ENCODE peak calls at places on chromosome 21, in six cellular contexts. One of them, this sample, is unnamed.

GRCh38 chr21:39952265-39952664 is 85.0 kb downstream of the PCP4 start:
- DNase-seq in thoracic aorta: no peak
- DNase-seq in PC-3: no peak
- DNase-seq in fibroblast of pulmonary artery: no peak
- DNase-seq in progenitor cell of endocrine pancreas: no peak
- DNase-seq in AG04450: no peak
- DNase-seq in this sample: no peak

GRCh38 chr21:39079617-39080016 is 103.6 kb downstream of the PSMG1 start:
- DNase-seq in fibroblast of pulmonary artery: peak
- DNase-seq in progenitor cell of endocrine pancreas: no peak
- DNase-seq in AG04450: no peak
- DNase-seq in thoracic aorta: no peak
- DNase-seq in PC-3: no peak
- DNase-seq in this sample: no peak

GRCh38 chr21:42063206-42063577 is 7.9 kb upstream of the UMODL1 start:
- DNase-seq in thoracic aorta: no peak
- DNase-seq in PC-3: no peak
- DNase-seq in fibroblast of pulmonary artery: no peak
- DNase-seq in AG04450: no peak
- DNase-seq in progenitor cell of endocrine pancreas: no peak
- DNase-seq in this sample: no peak

GRCh38 chr21:34526618-34527290 is 14.7 kb upstream of the KCNE1 start:
- DNase-seq in progenitor cell of endocrine pancreas: peak
- DNase-seq in PC-3: peak
- DNase-seq in thoracic aorta: peak
- DNase-seq in AG04450: peak
- DNase-seq in fibroblast of pulmonary artery: peak
- DNase-seq in this sample: peak

GRCh38 chr21:39347537-39347936 is 1.4 kb downstream of the HMGN1 start:
- DNase-seq in progenitor cell of endocrine pancreas: no peak
- DNase-seq in PC-3: no peak
- DNase-seq in thoracic aorta: no peak
- DNase-seq in fibroblast of pulmonary artery: no peak
- DNase-seq in AG04450: no peak
- DNase-seq in this sample: no peak

GRCh38 chr21:39175154-39175553 is 8.1 kb downstream of the PSMG1 start:
- DNase-seq in fibroblast of pulmonary artery: peak
- DNase-seq in progenitor cell of endocrine pancreas: no peak
- DNase-seq in AG04450: no peak
- DNase-seq in PC-3: peak
- DNase-seq in thoracic aorta: no peak
- DNase-seq in this sample: no peak

GRCh38 chr21:38819719-38820147 is 14.0 kb downstream of the ETS2 start:
- DNase-seq in thoracic aorta: no peak
- DNase-seq in AG04450: no peak
- DNase-seq in progenitor cell of endocrine pancreas: no peak
- DNase-seq in fibroblast of pulmonary artery: no peak
- DNase-seq in PC-3: peak
- DNase-seq in this sample: no peak

GRCh38 chr21:35139382-35139715 is 90.2 kb upstream of the RUNX1 start:
- DNase-seq in fibroblast of pulmonary artery: no peak
- DNase-seq in PC-3: no peak
- DNase-seq in AG04450: no peak
- DNase-seq in thoracic aorta: no peak
- DNase-seq in progenitor cell of endocrine pancreas: no peak
- DNase-seq in this sample: peak

GRCh38 chr21:41460578-41461527 is 34.8 kb downstream of the MX1 start:
- DNase-seq in PC-3: peak
- DNase-seq in fibroblast of pulmonary artery: peak
- DNase-seq in AG04450: peak
- DNase-seq in progenitor cell of endocrine pancreas: peak
- DNase-seq in thoracic aorta: peak
- DNase-seq in this sample: peak

GRCh38 chr21:36459098-36459497 is 20.8 kb downstream of the CLDN14 start:
- DNase-seq in progenitor cell of endocrine pancreas: no peak
- DNase-seq in fibroblast of pulmonary artery: no peak
- DNase-seq in AG04450: no peak
- DNase-seq in PC-3: no peak
- DNase-seq in thoracic aorta: no peak
- DNase-seq in this sample: no peak

GRCh38 chr21:42746593-42747266 is 93.3 kb downstream of the PDE9A start:
- DNase-seq in thoracic aorta: no peak
- DNase-seq in fibroblast of pulmonary artery: no peak
- DNase-seq in AG04450: no peak
- DNase-seq in PC-3: no peak
- DNase-seq in progenitor cell of endocrine pancreas: no peak
- DNase-seq in this sample: no peak

GRCh38 chr21:26835714-26836265 is 9.4 kb downstream of the ADAMTS1 start:
- DNase-seq in PC-3: no peak
- DNase-seq in fibroblast of pulmonary artery: no peak
- DNase-seq in AG04450: no peak
- DNase-seq in thoracic aorta: no peak
- DNase-seq in progenitor cell of endocrine pancreas: no peak
- DNase-seq in this sample: no peak

GRCh38 chr21:30408782-30409494 is 13.1 kb downstream of the KRTAP13-1 start:
- DNase-seq in AG04450: no peak
- DNase-seq in progenitor cell of endocrine pancreas: peak
- DNase-seq in thoracic aorta: no peak
- DNase-seq in fibroblast of pulmonary artery: peak
- DNase-seq in PC-3: peak
- DNase-seq in this sample: no peak

GRCh38 chr21:42864286-42864685 is 15.1 kb downstream of the WDR4 start:
- DNase-seq in AG04450: no peak
- DNase-seq in PC-3: no peak
- DNase-seq in fibroblast of pulmonary artery: no peak
- DNase-seq in thoracic aorta: no peak
- DNase-seq in progenitor cell of endocrine pancreas: no peak
- DNase-seq in this sample: no peak

GRCh38 chr21:36200089-36200561 is 43.5 kb downstream of the DOP1B start:
- DNase-seq in PC-3: no peak
- DNase-seq in fibroblast of pulmonary artery: no peak
- DNase-seq in thoracic aorta: no peak
- DNase-seq in progenitor cell of endocrine pancreas: no peak
- DNase-seq in AG04450: no peak
- DNase-seq in this sample: no peak

GRCh38 chr21:41678016-41678935 is 88.6 kb downstream of the RIPK4 start:
- DNase-seq in fibroblast of pulmonary artery: no peak
- DNase-seq in thoracic aorta: no peak
- DNase-seq in progenitor cell of endocrine pancreas: peak
- DNase-seq in AG04450: no peak
- DNase-seq in PC-3: peak
- DNase-seq in this sample: no peak

GRCh38 chr21:41869771-41870170 is 9.4 kb downstream of the PRDM15 start:
- DNase-seq in fibroblast of pulmonary artery: no peak
- DNase-seq in thoracic aorta: no peak
- DNase-seq in progenitor cell of endocrine pancreas: no peak
- DNase-seq in AG04450: no peak
- DNase-seq in PC-3: no peak
- DNase-seq in this sample: no peak

GRCh38 chr21:38795475-38795874 is 10.3 kb upstream of the ETS2 start:
- DNase-seq in AG04450: no peak
- DNase-seq in thoracic aorta: no peak
- DNase-seq in PC-3: no peak
- DNase-seq in progenitor cell of endocrine pancreas: no peak
- DNase-seq in fibroblast of pulmonary artery: no peak
- DNase-seq in this sample: no peak

GRCh38 chr21:31593161-31593560 is 66.3 kb upstream of the SOD1 start:
- DNase-seq in AG04450: no peak
- DNase-seq in progenitor cell of endocrine pancreas: no peak
- DNase-seq in thoracic aorta: no peak
- DNase-seq in PC-3: no peak
- DNase-seq in fibroblast of pulmonary artery: no peak
- DNase-seq in this sample: no peak

GRCh38 chr21:39114871-39115658 is 68.2 kb downstream of the PSMG1 start:
- DNase-seq in fibroblast of pulmonary artery: peak
- DNase-seq in thoracic aorta: no peak
- DNase-seq in progenitor cell of endocrine pancreas: no peak
- DNase-seq in PC-3: peak
- DNase-seq in AG04450: no peak
- DNase-seq in this sample: no peak

GRCh38 chr21:15192243-15192642 is 127.4 kb upstream of the NRIP1 start:
- DNase-seq in fibroblast of pulmonary artery: peak
- DNase-seq in progenitor cell of endocrine pancreas: no peak
- DNase-seq in AG04450: no peak
- DNase-seq in PC-3: peak
- DNase-seq in thoracic aorta: no peak
- DNase-seq in this sample: no peak

GRCh38 chr21:15193937-15194336 is 129.1 kb upstream of the NRIP1 start:
- DNase-seq in progenitor cell of endocrine pancreas: no peak
- DNase-seq in PC-3: no peak
- DNase-seq in fibroblast of pulmonary artery: no peak
- DNase-seq in AG04450: no peak
- DNase-seq in thoracic aorta: no peak
- DNase-seq in this sample: no peak

GRCh38 chr21:15195104-15195503 is 130.3 kb upstream of the NRIP1 start:
- DNase-seq in fibroblast of pulmonary artery: no peak
- DNase-seq in thoracic aorta: no peak
- DNase-seq in progenitor cell of endocrine pancreas: no peak
- DNase-seq in PC-3: no peak
- DNase-seq in AG04450: no peak
- DNase-seq in this sample: no peak

GRCh38 chr21:15197696-15198095 is 132.9 kb upstream of the NRIP1 start:
- DNase-seq in progenitor cell of endocrine pancreas: no peak
- DNase-seq in PC-3: no peak
- DNase-seq in AG04450: no peak
- DNase-seq in fibroblast of pulmonary artery: no peak
- DNase-seq in thoracic aorta: no peak
- DNase-seq in this sample: no peak

DNA sequence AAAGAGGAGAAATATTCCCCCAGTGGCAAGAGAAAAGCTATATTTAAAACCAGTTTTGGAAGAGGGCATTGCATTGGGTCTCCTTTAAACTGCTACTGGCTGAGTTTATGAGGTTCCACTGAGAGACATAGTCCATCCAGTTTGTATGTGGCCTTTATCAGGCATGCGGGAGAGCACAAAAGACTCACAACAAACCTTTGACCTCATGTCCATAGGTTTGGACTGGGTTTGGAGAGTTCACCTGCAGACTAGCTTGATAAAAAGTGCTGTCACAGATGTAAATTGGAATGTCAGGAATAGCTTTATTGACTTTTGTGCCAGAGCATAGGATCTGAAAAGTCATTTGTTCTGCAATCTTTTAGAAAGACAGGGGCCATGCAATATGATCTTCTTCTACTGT is 131.0 kb upstream of the NRIP1 start:
- DNase-seq in thoracic aorta: no peak
- DNase-seq in progenitor cell of endocrine pancreas: no peak
- DNase-seq in fibroblast of pulmonary artery: no peak
- DNase-seq in AG04450: no peak
- DNase-seq in PC-3: no peak
- DNase-seq in this sample: no peak
- TF ChIP-seq CTCF in thoracic aorta: no peak
- TF ChIP-seq CTCF in progenitor cell of endocrine pancreas: no peak
- TF ChIP-seq CTCF in fibroblast of pulmonary artery: no peak
- TF ChIP-seq CTCF in AG04450: no peak
- TF ChIP-seq CTCF in PC-3: no peak
- TF ChIP-seq CTCF in this sample: no peak

DNA sequence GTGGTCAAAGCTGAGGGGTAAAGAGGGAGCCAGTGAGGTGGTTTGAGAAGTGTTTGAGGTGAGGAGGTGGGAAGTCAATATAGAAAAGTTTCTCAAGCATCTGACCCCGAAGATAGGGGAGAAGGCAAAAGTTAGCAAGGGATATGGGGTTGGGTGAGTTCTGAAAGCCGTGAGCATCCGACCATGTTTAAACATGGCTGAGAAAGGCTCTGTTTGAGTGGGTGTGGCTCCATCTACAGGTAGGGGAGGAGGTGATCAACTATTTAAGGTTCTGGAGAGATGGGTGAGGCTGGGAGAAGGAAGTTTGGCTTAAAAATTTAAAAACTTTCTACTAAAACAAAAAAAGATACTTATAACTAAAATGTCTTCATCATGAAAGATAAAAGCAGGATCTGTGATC is 273.8 kb downstream of the KCNJ6 start:
- DNase-seq in thoracic aorta: no peak
- DNase-seq in PC-3: peak
- DNase-seq in AG04450: no peak
- DNase-seq in fibroblast of pulmonary artery: no peak
- DNase-seq in progenitor cell of endocrine pancreas: no peak
- DNase-seq in this sample: no peak
- TF ChIP-seq CTCF in thoracic aorta: no peak
- TF ChIP-seq CTCF in PC-3: peak
- TF ChIP-seq CTCF in AG04450: no peak
- TF ChIP-seq CTCF in fibroblast of pulmonary artery: no peak
- TF ChIP-seq CTCF in progenitor cell of endocrine pancreas: peak
- TF ChIP-seq CTCF in this sample: peak

GRCh38 chr21:32828908-32829307 is 57.4 kb upstream of the PAXBP1 start:
- DNase-seq in fibroblast of pulmonary artery: no peak
- DNase-seq in thoracic aorta: no peak
- DNase-seq in AG04450: no peak
- DNase-seq in progenitor cell of endocrine pancreas: no peak
- DNase-seq in PC-3: no peak
- DNase-seq in this sample: no peak

GRCh38 chr21:32829504-32829903 is 57.9 kb upstream of the PAXBP1 start:
- DNase-seq in fibroblast of pulmonary artery: no peak
- DNase-seq in PC-3: no peak
- DNase-seq in progenitor cell of endocrine pancreas: no peak
- DNase-seq in AG04450: no peak
- DNase-seq in thoracic aorta: no peak
- DNase-seq in this sample: no peak

GRCh38 chr21:32834825-32835224 is 63.3 kb upstream of the PAXBP1 start:
- DNase-seq in PC-3: no peak
- DNase-seq in thoracic aorta: no peak
- DNase-seq in AG04450: no peak
- DNase-seq in fibroblast of pulmonary artery: no peak
- DNase-seq in progenitor cell of endocrine pancreas: no peak
- DNase-seq in this sample: no peak
- TF ChIP-seq CTCF in PC-3: no peak
- TF ChIP-seq CTCF in thoracic aorta: no peak
- TF ChIP-seq CTCF in AG04450: no peak
- TF ChIP-seq CTCF in fibroblast of pulmonary artery: no peak
- TF ChIP-seq CTCF in progenitor cell of endocrine pancreas: no peak
- TF ChIP-seq CTCF in this sample: no peak

DNA sequence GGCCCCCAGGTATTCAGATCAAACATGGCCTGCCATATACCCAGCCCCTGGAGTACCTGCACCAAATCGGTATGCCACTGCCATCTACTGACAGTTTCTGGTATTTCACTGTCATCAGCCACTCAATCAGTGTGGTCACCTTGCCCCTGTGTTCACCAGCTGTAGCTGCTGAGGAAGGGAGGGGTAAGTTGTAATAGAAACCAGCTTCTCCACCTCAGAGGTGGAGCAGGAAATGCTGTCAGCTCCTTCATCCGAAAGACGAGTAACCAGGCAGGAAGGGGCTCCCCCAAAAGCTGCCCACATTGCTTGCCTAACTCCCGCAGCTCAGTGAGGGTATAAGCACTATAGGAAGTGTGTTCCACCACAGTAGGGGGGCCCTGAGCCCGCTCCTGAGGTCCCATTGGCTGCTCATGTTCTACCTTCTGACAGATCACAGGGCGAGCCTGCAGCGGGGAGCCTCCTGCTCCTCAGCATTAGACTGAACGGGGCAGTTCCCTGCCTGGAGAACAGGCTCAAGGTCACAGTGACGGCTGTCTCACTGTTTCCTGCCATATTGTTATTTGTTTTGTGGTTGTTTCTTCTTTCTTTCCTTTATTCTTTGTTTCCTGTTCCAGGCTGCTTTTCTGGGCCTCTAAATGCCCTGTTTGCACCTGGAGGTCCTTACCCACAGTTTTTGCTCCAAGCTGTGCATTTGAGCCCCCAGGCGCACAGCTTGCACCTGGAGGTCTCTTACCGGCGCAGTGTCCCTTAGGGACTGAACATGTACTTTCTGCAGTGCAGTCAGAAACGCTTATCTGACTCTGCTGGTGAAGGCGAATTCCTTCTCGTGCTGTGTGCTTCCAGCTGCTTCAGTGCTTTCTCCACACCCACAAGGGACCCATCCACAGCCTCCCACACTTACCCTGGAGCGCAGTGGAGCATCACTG is 1638.3 kb downstream of the MRPL39 start:
- DNase-seq in thoracic aorta: no peak
- DNase-seq in fibroblast of pulmonary artery: peak
- DNase-seq in progenitor cell of endocrine pancreas: no peak
- DNase-seq in AG04450: peak
- DNase-seq in PC-3: peak
- DNase-seq in this sample: peak
- TF ChIP-seq CTCF in thoracic aorta: peak
- TF ChIP-seq CTCF in fibroblast of pulmonary artery: peak
- TF ChIP-seq CTCF in progenitor cell of endocrine pancreas: peak
- TF ChIP-seq CTCF in AG04450: peak
- TF ChIP-seq CTCF in PC-3: peak
- TF ChIP-seq CTCF in this sample: peak

This sample was measured in GM13976.